ENCODE peak calls at places on chromosomes 13 and 19, in four cellular contexts. R, T, L and U are unnamed samples.
A peak's percentile ranks its signal among the peaks of the same experiment; 100 is the strongest.

GRCh38 chr13:79503473-79504017 is 22.6 kb downstream of the NDFIP2 start:
- DNase-seq in L (no peak), R (no peak), T (no peak), U (no peak)

GRCh38 chr13:73532582-73532981 is 473.8 kb downstream of the KLF5 start:
- DNase-seq in T (no peak), R (no peak), L (no peak), U (no peak)

GRCh38 chr13:36858285-36858684 is 39.3 kb downstream of the RFXAP start:
- DNase-seq in T (peak; percentile 7), L (no peak), R (peak; percentile 53), U (no peak)

GRCh38 chr19:43664008-43664407 is 6.0 kb downstream of the PLAUR start:
- DNase-seq in L (no peak), R (no peak), T (no peak), U (no peak)

GRCh38 chr13:40648040-40648439 is 18.4 kb downstream of the FOXO1 start:
- DNase-seq in L (no peak), R (peak; percentile 33), T (no peak), U (no peak)

GRCh38 chr13:93505104-93505952 is 278.7 kb downstream of the GPC6 start:
- DNase-seq in R (no peak), L (no peak), T (no peak), U (no peak)

GRCh38 chr19:18441804-18442788 is 4.2 kb upstream of the ISYNA1 start:
- DNase-seq in L (no peak), R (no peak), T (no peak), U (no peak)

GRCh38 chr19:46901701-46902401 is 41.1 kb downstream of the ARHGAP35 start:
- DNase-seq in R (no peak), L (no peak), T (no peak), U (no peak)

GRCh38 chr19:32599736-32600157 is 18.8 kb downstream of the PDCD5 start:
- DNase-seq in T (peak; percentile 77), L (peak; percentile 25), R (peak; percentile 73), U (peak; percentile 35)

GRCh38 chr13:51258612-51259358 is 36.6 kb downstream of the FAM124A start:
- DNase-seq in T (no peak), R (no peak), L (no peak), U (peak; percentile 66)

GRCh38 chr19:35170359-35171061 is 16.0 kb downstream of the FXYD5 start:
- DNase-seq in L (no peak), R (no peak), T (no peak), U (no peak)

GRCh38 chr19:50061650-50062049 is 35.8 kb downstream of the ZNF473 start:
- DNase-seq in L (no peak), R (no peak), T (no peak), U (no peak)

GRCh38 chr19:51593138-51593890 is 22.2 kb downstream of the ZNF175 start:
- DNase-seq in T (no peak), L (no peak), R (no peak), U (no peak)

GRCh38 chr19:45115809-45116615 is 23.0 kb downstream of the PPP1R37 start:
- DNase-seq in L (no peak), R (no peak), T (no peak), U (no peak)

GRCh38 chr19:29320076-29320475 is 107.1 kb upstream of the UQCRFS1 start:
- DNase-seq in L (no peak), T (no peak), R (no peak), U (no peak)

DNA sequence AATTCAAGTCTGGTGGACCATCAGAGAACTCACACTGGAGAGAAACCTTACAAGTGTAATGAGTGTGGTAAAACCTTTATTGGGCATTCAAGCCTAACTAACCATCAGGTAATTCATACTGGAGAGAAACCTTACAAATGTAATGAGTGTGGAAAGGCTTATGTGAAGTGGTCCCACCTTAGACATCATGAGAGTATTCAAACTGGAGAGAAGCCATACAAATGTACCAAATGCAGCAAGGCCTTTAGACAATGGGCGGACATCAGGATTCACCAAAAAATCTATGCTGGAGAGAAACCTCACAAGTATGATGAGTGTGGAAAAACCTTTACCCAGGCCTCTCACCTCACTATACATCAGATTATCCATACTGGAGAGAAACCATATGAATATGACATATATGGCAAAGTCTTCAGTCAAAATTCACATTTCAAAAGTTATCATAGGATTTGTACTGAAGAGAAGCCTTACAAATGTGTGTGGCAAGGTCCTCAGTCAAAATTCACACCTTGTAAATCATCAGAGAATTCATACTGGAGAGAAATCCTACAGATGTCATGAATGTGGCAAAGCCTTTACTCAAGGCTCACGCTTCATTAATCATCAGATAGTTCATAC is 19.7 kb upstream of the ZNF665 start:
- DNase-seq in L (no peak), R (no peak), T (no peak), U (no peak)
- H3K9me3 ChIP-seq in L (peaks cover 94% of the 10 kb centered on the region), R (peaks cover 35% of the 10 kb centered on the region), T (peaks cover 78% of the 10 kb centered on the region), U (peaks cover 100% of the 10 kb centered on the region)

GRCh38 chr13:54637377-54637776 is 1608.8 kb downstream of the OLFM4 start:
- DNase-seq in L (no peak), R (no peak), T (no peak), U (no peak)
- TF ChIP-seq EP300 in L (no peak), R (no peak), T (no peak), U (no peak)

DNA sequence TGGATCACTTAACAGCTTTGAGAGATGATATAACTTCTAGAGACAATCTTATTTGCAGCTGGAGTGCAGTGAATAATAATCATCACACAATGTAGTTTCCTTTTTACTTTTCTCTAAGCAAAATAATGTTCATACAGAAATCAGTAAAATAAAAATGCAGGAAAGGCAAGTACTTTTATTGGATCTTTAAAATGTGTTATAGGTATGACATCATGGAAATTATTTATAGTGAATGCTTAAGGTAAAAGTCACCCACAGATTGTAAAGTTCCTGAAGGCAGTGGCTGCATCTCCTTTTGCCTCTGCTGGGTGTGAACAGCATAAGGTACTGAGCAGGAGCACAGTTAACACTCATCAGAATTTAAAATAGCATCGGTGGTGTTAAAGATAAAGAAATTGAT is 17.3 kb upstream of the IL17D start:
- DNase-seq in L (no peak), R (no peak), T (no peak), U (no peak)
- H3K9me3 ChIP-seq in L (no peaks in the 10 kb centered on the region), R (no peaks in the 10 kb centered on the region), T (no peaks in the 10 kb centered on the region), U (no peaks in the 10 kb centered on the region)

GRCh38 chr19:40567040-40567749 is 9.5 kb upstream of the SHKBP1 start:
- DNase-seq in L (no peak), R (peak; percentile 63), T (no peak), U (no peak)

GRCh38 chr19:40571831-40572495 is 4.7 kb upstream of the SHKBP1 start:
- DNase-seq in R (no peak), L (no peak), T (no peak), U (no peak)

GRCh38 chr19:40567750-40568494 is 8.8 kb upstream of the SHKBP1 start:
- DNase-seq in T (no peak), R (peak; percentile 70), L (no peak), U (no peak)

GRCh38 chr19:40570313-40571004 is 6.2 kb upstream of the SHKBP1 start:
- DNase-seq in R (peak; percentile 98), T (peak; percentile 100), L (peak; percentile 100), U (peak; percentile 99)

GRCh38 chr19:40571005-40571318 is 5.7 kb upstream of the SHKBP1 start:
- DNase-seq in T (no peak), L (no peak), R (no peak), U (no peak)
- TF ChIP-seq EP300 in T (no peak), L (no peak), R (no peak), U (no peak)

DNA sequence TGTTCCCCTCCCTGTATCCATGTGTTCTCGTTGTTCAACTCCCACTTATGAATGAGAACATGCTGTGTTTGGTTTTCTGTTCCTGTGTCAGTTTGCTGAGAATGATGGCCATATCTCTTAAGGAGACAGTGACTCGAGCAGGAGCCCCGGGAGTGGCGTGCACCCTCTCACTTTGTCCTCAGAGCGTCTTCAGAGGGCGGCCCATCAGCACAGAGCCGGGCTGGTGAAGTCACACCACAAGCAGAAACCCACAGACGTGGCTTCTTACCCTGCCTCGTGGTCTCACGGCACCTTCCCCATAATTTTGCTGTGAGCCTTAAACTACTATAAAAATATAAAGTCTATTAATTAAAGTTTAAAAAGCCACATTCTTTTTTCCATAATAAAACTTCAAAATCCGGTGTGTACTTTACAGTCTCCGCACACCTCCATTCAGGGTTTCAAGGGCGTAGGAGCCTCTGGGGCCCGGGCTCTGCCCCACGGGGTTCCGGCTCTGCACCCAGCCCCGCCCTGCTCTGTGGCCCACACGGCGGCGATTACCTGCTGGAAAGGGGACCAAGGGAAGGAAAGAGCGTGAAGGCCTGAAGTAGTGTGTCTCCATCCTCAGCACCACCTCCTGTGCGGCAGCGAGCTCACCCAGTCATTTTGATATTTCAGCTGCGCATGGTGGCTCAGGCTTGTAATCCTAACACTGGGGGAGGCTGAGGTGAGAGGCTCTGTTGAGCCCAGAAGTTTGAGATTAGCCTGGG is 101.3 kb upstream of the SOX1 start:
- DNase-seq in R (no peak), T (no peak), L (no peak), U (no peak)
- H3K9me3 ChIP-seq in R (no peaks in the 10 kb centered on the region), T (no peaks in the 10 kb centered on the region), L (no peaks in the 10 kb centered on the region), U (no peaks in the 10 kb centered on the region)

GRCh38 chr13:110590577-110590976 is 24.8 kb upstream of the NAXD start:
- DNase-seq in T (no peak), L (no peak), R (no peak), U (no peak)
- TF ChIP-seq EP300 in T (no peak), L (no peak), R (no peak), U (no peak)